ENCODE peak calls at places on chromosomes 1 and 21, in six cellular contexts. S, N, C, H, I and R are unnamed samples.

GRCh38 chr21:43903451-43904091 is 38.5 kb downstream of the AGPAT3 start:
- DNase-seq in S (no peak), H (no peak), C (no peak), I (no peak), N (no peak), R (no peak)

GRCh38 chr1:29471487-29472313 is 235.4 kb downstream of the PTPRU start:
- DNase-seq in H (no peak), N (no peak), C (peak; percentile 1), I (no peak), S (no peak), R (no peak)

GRCh38 chr21:21997390-21998333 is 999.5 kb downstream of the NCAM2 start:
- DNase-seq in S (no peak), I (no peak), N (no peak), H (no peak), C (no peak), R (no peak)

GRCh38 chr1:58251415-58252073 is 295.0 kb downstream of the OMA1 start:
- DNase-seq in C (peak; percentile 16), H (peak; percentile 4), S (no peak), N (no peak), I (no peak), R (peak; percentile 14)

GRCh38 chr21:37700641-37701202 is 215.5 kb downstream of the KCNJ6 start:
- DNase-seq in S (peak; percentile 86), N (peak; percentile 63), I (peak; percentile 54), C (peak; percentile 87), H (peak; percentile 89), R (peak; percentile 60)

GRCh38 chr1:201450721-201451291 is 18.2 kb downstream of the PHLDA3 start:
- DNase-seq in N (no peak), S (peak; percentile 94), I (no peak), H (peak; percentile 97), C (peak; percentile 71), R (no peak)

GRCh38 chr1:1778827-1779675 is 781 bp upstream of the NADK start:
- DNase-seq in S (no peak), C (no peak), I (no peak), H (no peak), N (peak; percentile 28), R (peak; percentile 57)

GRCh38 chr21:15028186-15028585 is 36.6 kb downstream of the NRIP1 start:
- DNase-seq in C (no peak), I (no peak), N (no peak), H (no peak), S (no peak), R (no peak)

GRCh38 chr21:34761758-34762330 is 93.0 kb downstream of the CLIC6 start:
- DNase-seq in C (peak; percentile 28), H (no peak), S (no peak), I (no peak), N (no peak), R (no peak)

GRCh38 chr1:210218047-210218446 is 14.5 kb upstream of the SERTAD4 start:
- DNase-seq in H (no peak), S (no peak), N (no peak), I (no peak), C (no peak), R (peak; percentile 24)

GRCh38 chr21:15130751-15131150 is 66.0 kb upstream of the NRIP1 start:
- DNase-seq in I (no peak), N (no peak), S (no peak), H (peak; percentile 21), C (peak; percentile 16), R (peak; percentile 2)

GRCh38 chr1:218665216-218665615 is 320.1 kb downstream of the TGFB2 start:
- DNase-seq in C (peak; percentile 83), H (peak; percentile 76), I (peak; percentile 43), S (peak; percentile 84), N (peak; percentile 53), R (peak; percentile 71)

GRCh38 chr1:3454811-3455618 is 550 bp downstream of the ARHGEF16 start:
- DNase-seq in N (no peak), C (no peak), I (no peak), S (no peak), H (no peak), R (no peak)

GRCh38 chr1:81179239-81179638 is 621.5 kb upstream of the ADGRL2 start:
- DNase-seq in H (peak; percentile 86), I (peak; percentile 37), N (peak; percentile 3), C (peak; percentile 91), S (peak; percentile 74), R (peak; percentile 88)

GRCh38 chr1:77044133-77044849 is 174.9 kb downstream of the PIGK start:
- DNase-seq in H (no peak), N (no peak), S (no peak), C (peak; percentile 48), I (no peak), R (peak; percentile 9)

GRCh38 chr1:91098299-91098901 is 76.6 kb upstream of the ZNF644 start:
- DNase-seq in C (no peak), N (no peak), I (no peak), H (no peak), S (no peak), R (no peak)

GRCh38 chr1:232765536-232765935 is 39.7 kb upstream of the MAP10 start:
- DNase-seq in S (no peak), N (no peak), I (no peak), C (no peak), H (no peak), R (no peak)

GRCh38 chr1:183632087-183632486 is 3.5 kb downstream of the ARPC5 start:
- DNase-seq in I (no peak), S (peak; percentile 86), H (peak; percentile 91), N (no peak), C (peak; percentile 74), R (peak; percentile 80)

GRCh38 chr1:97017895-97018294 is 296.3 kb downstream of the PTBP2 start:
- DNase-seq in S (no peak), I (no peak), H (no peak), N (no peak), C (no peak), R (no peak)

GRCh38 chr1:115051850-115052249 is 22.2 kb downstream of the TSHB start:
- DNase-seq in H (no peak), C (no peak), S (no peak), N (no peak), I (no peak), R (no peak)

GRCh38 chr1:242056988-242057744 is 58.3 kb upstream of the MAP1LC3C start:
- DNase-seq in C (no peak), H (no peak), I (no peak), N (no peak), S (no peak), R (no peak)

GRCh38 chr1:203680765-203681164 is 54.1 kb downstream of the ATP2B4 start:
- DNase-seq in N (no peak), H (no peak), S (no peak), I (no peak), C (no peak), R (no peak)

GRCh38 chr1:201320168-201320842 is 37.0 kb downstream of the PKP1 start:
- DNase-seq in C (no peak), S (no peak), N (no peak), I (no peak), H (no peak), R (no peak)

GRCh38 chr1:106986603-106987002 is 69.9 kb upstream of the PRMT6 start:
- DNase-seq in H (no peak), I (no peak), N (no peak), S (no peak), C (no peak), R (no peak)

GRCh38 chr1:28171246-28171645 is 5.2 kb downstream of the PTAFR start:
- DNase-seq in H (no peak), C (no peak), N (no peak), S (no peak), I (no peak), R (no peak)

GRCh38 chr1:224641030-224641429 is 24.9 kb downstream of the CNIH3 start:
- DNase-seq in C (no peak), I (no peak), H (no peak), S (no peak), N (no peak), R (no peak)
- TF ChIP-seq CTCF in C (no peak), I (no peak), H (no peak), S (no peak), N (peak; percentile 23), R (no peak)

GRCh38 chr1:154442006-154442740 is 37.0 kb downstream of the IL6R start:
- DNase-seq in C (no peak), I (no peak), N (no peak), S (peak; percentile 72), H (peak; percentile 81), R (peak; percentile 39)
- H3K4me3 ChIP-seq in C (no peak overlapping the region), I (no peak overlapping the region), N (no peak overlapping the region), S (no peak overlapping the region), H (no peak overlapping the region), R (no peak overlapping the region)

DNA sequence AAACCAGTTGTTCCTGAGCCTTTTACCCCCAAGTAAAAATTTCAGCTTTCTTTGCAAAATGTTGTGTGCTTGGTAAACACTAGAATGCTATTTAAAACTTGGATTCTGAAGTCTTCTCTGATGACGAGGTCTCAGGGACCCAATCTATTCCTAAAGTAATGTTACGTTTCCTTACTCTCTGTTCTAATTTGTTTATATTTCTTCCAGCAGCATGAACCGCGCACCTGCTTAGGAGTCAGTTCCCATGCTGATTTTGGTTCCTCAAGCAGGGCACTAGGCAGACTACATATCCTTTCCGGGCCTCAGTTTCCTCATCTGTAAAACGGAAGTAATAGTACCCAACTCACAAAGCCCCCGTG is 937 bp upstream of the ALDH4A1 start:
- DNase-seq in H (no peak), N (no peak), C (no peak), I (no peak), S (no peak), R (no peak)
- TF ChIP-seq CTCF in H (no peak), N (no peak), C (no peak), I (no peak), S (no peak), R (no peak)

GRCh38 chr1:206772228-206773002 is at the start of gene IL10:
- DNase-seq in H (no peak), S (no peak), N (no peak), C (no peak), I (no peak), R (no peak)

GRCh38 chr1:206771353-206771722 is 765 bp downstream of the IL19 start:
- DNase-seq in I (no peak), S (no peak), C (no peak), H (no peak), N (no peak), R (no peak)

GRCh38 chr1:206768472-206769330 is 1.9 kb upstream of the IL19 start:
- DNase-seq in N (no peak), I (no peak), S (no peak), C (no peak), H (no peak), R (no peak)

GRCh38 chr1:206769331-206769731 is 1.2 kb upstream of the IL19 start:
- DNase-seq in H (no peak), N (no peak), S (no peak), I (no peak), C (no peak), R (no peak)

DNA sequence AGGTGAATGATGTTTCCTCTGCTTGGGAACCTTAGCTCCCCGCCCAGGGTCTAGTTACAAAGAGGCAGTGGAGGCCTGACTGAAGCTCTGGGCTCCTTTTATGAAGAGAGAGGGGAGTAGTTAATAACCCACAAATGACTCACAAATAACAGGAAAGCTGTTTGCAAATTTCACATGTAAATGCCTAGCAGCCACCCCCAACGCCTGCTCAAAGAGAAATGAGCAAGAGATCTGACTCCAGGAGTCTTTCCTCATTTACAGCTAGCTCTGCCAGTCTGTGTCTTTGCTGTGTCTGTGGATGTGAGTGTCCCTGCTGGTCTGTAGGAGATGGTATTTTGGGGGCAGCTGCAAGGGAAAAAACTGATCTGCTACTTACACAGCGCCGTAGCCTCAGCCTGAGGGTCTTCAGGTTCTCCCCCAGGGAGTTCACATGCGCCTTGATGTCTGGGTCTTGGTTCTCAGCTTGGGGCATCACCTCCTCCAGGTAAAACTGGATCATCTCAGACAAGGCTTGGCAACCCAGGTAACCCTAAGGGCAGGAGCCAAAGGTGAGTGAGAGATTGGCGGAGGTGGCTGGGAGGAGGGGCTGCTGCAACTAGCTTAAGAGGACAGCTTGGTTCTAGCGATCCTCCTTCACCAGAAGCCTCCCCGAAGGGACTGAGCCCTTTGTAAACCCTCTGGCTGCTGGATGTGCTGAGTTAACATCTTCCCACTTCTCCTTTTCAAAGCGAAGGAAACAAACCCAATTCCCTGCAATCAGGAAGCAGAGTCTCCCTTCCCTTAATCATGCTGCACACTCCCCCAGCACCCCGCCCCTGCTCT is at the start of gene IL19:
- DNase-seq in S (peak; percentile 63), C (peak; percentile 53), H (peak; percentile 32), N (no peak), I (peak; percentile 20), R (no peak)
- H3K4me3 ChIP-seq in S (no peak within 1 kb of the TSS), C (no peak within 1 kb of the TSS), H (no peak within 1 kb of the TSS), N (no peak within 1 kb of the TSS), I (no peak within 1 kb of the TSS), R (no peak within 1 kb of the TSS)